ENCODE peak calls at places on chromosomes 12 and 14, in nine cellular contexts. One of them, this sample, is unnamed.

GRCh38 chr12:4320859-4321701 is at the start of gene TIGAR:
- DNase-seq in GM10248: peak; percentile 99
- DNase-seq in fibroblast of mammary gland: peak; percentile 86
- DNase-seq in hypothalamus: peak; percentile 89
- DNase-seq in SW 1271: peak; percentile 74
- DNase-seq in activated CD8-positive, alpha-beta memory T cell treated with anti-CD3 and anti-CD28 coated beads, Interleukin-2, amount 50 U/mL, for 4 hours: peak; percentile 89
- DNase-seq in pancreas: peak; percentile 92
- DNase-seq in fibroblast of villous mesenchyme: peak; percentile 94
- DNase-seq in cerebellum: peak; percentile 99
- DNase-seq in this sample: peak; percentile 92

GRCh38 chr12:55831407-55831880 is 2.1 kb upstream of the DNAJC14 start:
- DNase-seq in fibroblast of villous mesenchyme: peak; percentile 30
- DNase-seq in fibroblast of mammary gland: no peak
- DNase-seq in SW 1271: no peak
- DNase-seq in hypothalamus: no peak
- DNase-seq in GM10248: no peak
- DNase-seq in activated CD8-positive, alpha-beta memory T cell treated with anti-CD3 and anti-CD28 coated beads, Interleukin-2, amount 50 U/mL, for 4 hours: no peak
- DNase-seq in pancreas: no peak
- DNase-seq in cerebellum: no peak
- DNase-seq in this sample: no peak

GRCh38 chr12:49673446-49674317 is 33.5 kb downstream of the FMNL3 start:
- DNase-seq in hypothalamus: peak; percentile 89
- DNase-seq in cerebellum: peak; percentile 94
- DNase-seq in SW 1271: no peak
- DNase-seq in activated CD8-positive, alpha-beta memory T cell treated with anti-CD3 and anti-CD28 coated beads, Interleukin-2, amount 50 U/mL, for 4 hours: no peak
- DNase-seq in fibroblast of mammary gland: peak; percentile 94
- DNase-seq in pancreas: peak; percentile 87
- DNase-seq in fibroblast of villous mesenchyme: peak; percentile 97
- DNase-seq in GM10248: peak; percentile 36
- DNase-seq in this sample: no peak

GRCh38 chr12:65948320-65949008 is 124.2 kb downstream of the HMGA2 start:
- DNase-seq in fibroblast of villous mesenchyme: peak; percentile 93
- DNase-seq in SW 1271: peak; percentile 66
- DNase-seq in fibroblast of mammary gland: peak; percentile 96
- DNase-seq in pancreas: peak; percentile 69
- DNase-seq in hypothalamus: peak; percentile 26
- DNase-seq in cerebellum: no peak
- DNase-seq in activated CD8-positive, alpha-beta memory T cell treated with anti-CD3 and anti-CD28 coated beads, Interleukin-2, amount 50 U/mL, for 4 hours: no peak
- DNase-seq in GM10248: no peak
- DNase-seq in this sample: no peak

GRCh38 chr14:54117401-54117800 is 160.8 kb upstream of the BMP4 start:
- DNase-seq in fibroblast of mammary gland: no peak
- DNase-seq in activated CD8-positive, alpha-beta memory T cell treated with anti-CD3 and anti-CD28 coated beads, Interleukin-2, amount 50 U/mL, for 4 hours: no peak
- DNase-seq in fibroblast of villous mesenchyme: no peak
- DNase-seq in pancreas: no peak
- DNase-seq in hypothalamus: no peak
- DNase-seq in cerebellum: no peak
- DNase-seq in GM10248: no peak
- DNase-seq in SW 1271: no peak
- DNase-seq in this sample: no peak

GRCh38 chr12:5096241-5096880 is 52.7 kb downstream of the KCNA5 start:
- DNase-seq in pancreas: no peak
- DNase-seq in SW 1271: no peak
- DNase-seq in GM10248: no peak
- DNase-seq in cerebellum: peak; percentile 70
- DNase-seq in fibroblast of mammary gland: peak; percentile 4
- DNase-seq in fibroblast of villous mesenchyme: peak; percentile 19
- DNase-seq in hypothalamus: no peak
- DNase-seq in activated CD8-positive, alpha-beta memory T cell treated with anti-CD3 and anti-CD28 coated beads, Interleukin-2, amount 50 U/mL, for 4 hours: no peak
- DNase-seq in this sample: no peak

GRCh38 chr14:92475451-92476187 is 38.0 kb upstream of the RIN3 start:
- DNase-seq in fibroblast of mammary gland: peak; percentile 85
- DNase-seq in pancreas: no peak
- DNase-seq in GM10248: no peak
- DNase-seq in cerebellum: no peak
- DNase-seq in activated CD8-positive, alpha-beta memory T cell treated with anti-CD3 and anti-CD28 coated beads, Interleukin-2, amount 50 U/mL, for 4 hours: no peak
- DNase-seq in fibroblast of villous mesenchyme: peak; percentile 69
- DNase-seq in SW 1271: no peak
- DNase-seq in hypothalamus: no peak
- DNase-seq in this sample: no peak

GRCh38 chr12:109737111-109737510 is 23.5 kb downstream of the FAM222A start:
- DNase-seq in activated CD8-positive, alpha-beta memory T cell treated with anti-CD3 and anti-CD28 coated beads, Interleukin-2, amount 50 U/mL, for 4 hours: peak; percentile 4
- DNase-seq in fibroblast of villous mesenchyme: no peak
- DNase-seq in fibroblast of mammary gland: no peak
- DNase-seq in GM10248: no peak
- DNase-seq in cerebellum: no peak
- DNase-seq in SW 1271: no peak
- DNase-seq in hypothalamus: no peak
- DNase-seq in pancreas: peak; percentile 9
- DNase-seq in this sample: no peak

GRCh38 chr14:61034416-61035100 is 53.5 kb downstream of the SLC38A6 start:
- DNase-seq in activated CD8-positive, alpha-beta memory T cell treated with anti-CD3 and anti-CD28 coated beads, Interleukin-2, amount 50 U/mL, for 4 hours: no peak
- DNase-seq in hypothalamus: no peak
- DNase-seq in SW 1271: no peak
- DNase-seq in fibroblast of mammary gland: no peak
- DNase-seq in fibroblast of villous mesenchyme: no peak
- DNase-seq in cerebellum: peak; percentile 5
- DNase-seq in GM10248: peak; percentile 9
- DNase-seq in pancreas: no peak
- DNase-seq in this sample: no peak

GRCh38 chr12:64801381-64801780 is 23.1 kb upstream of the TBC1D30 start:
- DNase-seq in pancreas: no peak
- DNase-seq in hypothalamus: no peak
- DNase-seq in GM10248: no peak
- DNase-seq in fibroblast of mammary gland: peak; percentile 13
- DNase-seq in SW 1271: no peak
- DNase-seq in activated CD8-positive, alpha-beta memory T cell treated with anti-CD3 and anti-CD28 coated beads, Interleukin-2, amount 50 U/mL, for 4 hours: no peak
- DNase-seq in cerebellum: no peak
- DNase-seq in fibroblast of villous mesenchyme: no peak
- DNase-seq in this sample: no peak

GRCh38 chr12:101768781-101769180 is 29.5 kb upstream of the SYCP3 start:
- DNase-seq in fibroblast of villous mesenchyme: no peak
- DNase-seq in GM10248: no peak
- DNase-seq in pancreas: no peak
- DNase-seq in fibroblast of mammary gland: no peak
- DNase-seq in hypothalamus: no peak
- DNase-seq in activated CD8-positive, alpha-beta memory T cell treated with anti-CD3 and anti-CD28 coated beads, Interleukin-2, amount 50 U/mL, for 4 hours: no peak
- DNase-seq in SW 1271: no peak
- DNase-seq in cerebellum: no peak
- DNase-seq in this sample: no peak

GRCh38 chr12:57008113-57008687 is 1.9 kb upstream of the ZBTB39 start:
- DNase-seq in cerebellum: peak; percentile 16
- DNase-seq in GM10248: peak; percentile 62
- DNase-seq in activated CD8-positive, alpha-beta memory T cell treated with anti-CD3 and anti-CD28 coated beads, Interleukin-2, amount 50 U/mL, for 4 hours: no peak
- DNase-seq in hypothalamus: no peak
- DNase-seq in SW 1271: no peak
- DNase-seq in fibroblast of villous mesenchyme: peak; percentile 81
- DNase-seq in pancreas: no peak
- DNase-seq in fibroblast of mammary gland: peak; percentile 76
- DNase-seq in this sample: peak; percentile 29

GRCh38 chr14:39939023-39939422 is 506.8 kb upstream of the FBXO33 start:
- DNase-seq in activated CD8-positive, alpha-beta memory T cell treated with anti-CD3 and anti-CD28 coated beads, Interleukin-2, amount 50 U/mL, for 4 hours: no peak
- DNase-seq in fibroblast of mammary gland: no peak
- DNase-seq in fibroblast of villous mesenchyme: no peak
- DNase-seq in cerebellum: no peak
- DNase-seq in pancreas: no peak
- DNase-seq in hypothalamus: no peak
- DNase-seq in SW 1271: no peak
- DNase-seq in GM10248: no peak
- DNase-seq in this sample: no peak

GRCh38 chr14:32938719-32939253 is at the start of gene NPAS3:
- DNase-seq in fibroblast of villous mesenchyme: no peak
- DNase-seq in SW 1271: no peak
- DNase-seq in pancreas: peak; percentile 20
- DNase-seq in fibroblast of mammary gland: no peak
- DNase-seq in activated CD8-positive, alpha-beta memory T cell treated with anti-CD3 and anti-CD28 coated beads, Interleukin-2, amount 50 U/mL, for 4 hours: no peak
- DNase-seq in cerebellum: no peak
- DNase-seq in GM10248: peak; percentile 37
- DNase-seq in hypothalamus: peak; percentile 13
- DNase-seq in this sample: no peak

GRCh38 chr12:101019667-101020066 is 190.4 kb downstream of the SLC5A8 start:
- DNase-seq in GM10248: no peak
- DNase-seq in hypothalamus: no peak
- DNase-seq in SW 1271: no peak
- DNase-seq in cerebellum: no peak
- DNase-seq in pancreas: no peak
- DNase-seq in fibroblast of mammary gland: no peak
- DNase-seq in fibroblast of villous mesenchyme: peak; percentile 8
- DNase-seq in activated CD8-positive, alpha-beta memory T cell treated with anti-CD3 and anti-CD28 coated beads, Interleukin-2, amount 50 U/mL, for 4 hours: no peak
- DNase-seq in this sample: no peak

GRCh38 chr12:49043241-49043640 is 17.4 kb downstream of the KMT2D start:
- DNase-seq in pancreas: no peak
- DNase-seq in SW 1271: no peak
- DNase-seq in fibroblast of villous mesenchyme: no peak
- DNase-seq in hypothalamus: no peak
- DNase-seq in cerebellum: no peak
- DNase-seq in GM10248: no peak
- DNase-seq in activated CD8-positive, alpha-beta memory T cell treated with anti-CD3 and anti-CD28 coated beads, Interleukin-2, amount 50 U/mL, for 4 hours: no peak
- DNase-seq in fibroblast of mammary gland: no peak
- DNase-seq in this sample: no peak

GRCh38 chr12:43969882-43970281 is 134.0 kb downstream of the TMEM117 start:
- DNase-seq in GM10248: no peak
- DNase-seq in hypothalamus: no peak
- DNase-seq in cerebellum: no peak
- DNase-seq in pancreas: no peak
- DNase-seq in fibroblast of villous mesenchyme: peak; percentile 8
- DNase-seq in activated CD8-positive, alpha-beta memory T cell treated with anti-CD3 and anti-CD28 coated beads, Interleukin-2, amount 50 U/mL, for 4 hours: no peak
- DNase-seq in fibroblast of mammary gland: peak; percentile 73
- DNase-seq in SW 1271: no peak
- DNase-seq in this sample: no peak

GRCh38 chr14:106200539-106201310 is 674.3 kb downstream of the TMEM121 start:
- DNase-seq in GM10248: no peak
- DNase-seq in activated CD8-positive, alpha-beta memory T cell treated with anti-CD3 and anti-CD28 coated beads, Interleukin-2, amount 50 U/mL, for 4 hours: no peak
- DNase-seq in SW 1271: no peak
- DNase-seq in fibroblast of mammary gland: no peak
- DNase-seq in cerebellum: no peak
- DNase-seq in fibroblast of villous mesenchyme: no peak
- DNase-seq in pancreas: no peak
- DNase-seq in hypothalamus: no peak
- DNase-seq in this sample: no peak

GRCh38 chr14:42222924-42223471 is 616.3 kb downstream of the LRFN5 start:
- DNase-seq in hypothalamus: no peak
- DNase-seq in activated CD8-positive, alpha-beta memory T cell treated with anti-CD3 and anti-CD28 coated beads, Interleukin-2, amount 50 U/mL, for 4 hours: no peak
- DNase-seq in cerebellum: no peak
- DNase-seq in pancreas: no peak
- DNase-seq in SW 1271: no peak
- DNase-seq in fibroblast of mammary gland: peak; percentile 95
- DNase-seq in GM10248: peak; percentile 16
- DNase-seq in fibroblast of villous mesenchyme: peak; percentile 36
- DNase-seq in this sample: no peak

GRCh38 chr14:50225067-50225973 is 6.1 kb downstream of the SOS2 start:
- DNase-seq in hypothalamus: no peak
- DNase-seq in fibroblast of mammary gland: peak; percentile 94
- DNase-seq in activated CD8-positive, alpha-beta memory T cell treated with anti-CD3 and anti-CD28 coated beads, Interleukin-2, amount 50 U/mL, for 4 hours: no peak
- DNase-seq in SW 1271: no peak
- DNase-seq in fibroblast of villous mesenchyme: peak; percentile 76
- DNase-seq in pancreas: no peak
- DNase-seq in cerebellum: no peak
- DNase-seq in GM10248: no peak
- DNase-seq in this sample: no peak

GRCh38 chr12:46795988-46796387 is 29.8 kb downstream of the SLC38A4 start:
- DNase-seq in hypothalamus: no peak
- DNase-seq in GM10248: no peak
- DNase-seq in pancreas: no peak
- DNase-seq in SW 1271: no peak
- DNase-seq in fibroblast of villous mesenchyme: no peak
- DNase-seq in activated CD8-positive, alpha-beta memory T cell treated with anti-CD3 and anti-CD28 coated beads, Interleukin-2, amount 50 U/mL, for 4 hours: no peak
- DNase-seq in fibroblast of mammary gland: no peak
- DNase-seq in cerebellum: no peak
- DNase-seq in this sample: no peak

GRCh38 chr12:78101181-78101876 is 270.6 kb downstream of the NAV3 start:
- DNase-seq in hypothalamus: no peak
- DNase-seq in GM10248: no peak
- DNase-seq in activated CD8-positive, alpha-beta memory T cell treated with anti-CD3 and anti-CD28 coated beads, Interleukin-2, amount 50 U/mL, for 4 hours: no peak
- DNase-seq in SW 1271: no peak
- DNase-seq in fibroblast of villous mesenchyme: peak; percentile 18
- DNase-seq in fibroblast of mammary gland: no peak
- DNase-seq in cerebellum: no peak
- DNase-seq in pancreas: no peak
- DNase-seq in this sample: no peak

GRCh38 chr12:119479121-119479561 is 114.4 kb upstream of the TMEM233 start:
- DNase-seq in pancreas: no peak
- DNase-seq in hypothalamus: no peak
- DNase-seq in fibroblast of mammary gland: no peak
- DNase-seq in activated CD8-positive, alpha-beta memory T cell treated with anti-CD3 and anti-CD28 coated beads, Interleukin-2, amount 50 U/mL, for 4 hours: no peak
- DNase-seq in SW 1271: no peak
- DNase-seq in GM10248: no peak
- DNase-seq in fibroblast of villous mesenchyme: no peak
- DNase-seq in cerebellum: no peak
- DNase-seq in this sample: no peak

GRCh38 chr14:100783630-100784321 is 42.1 kb upstream of the MEG3 start:
- DNase-seq in GM10248: no peak
- DNase-seq in SW 1271: no peak
- DNase-seq in cerebellum: no peak
- DNase-seq in hypothalamus: no peak
- DNase-seq in pancreas: no peak
- DNase-seq in fibroblast of mammary gland: no peak
- DNase-seq in fibroblast of villous mesenchyme: no peak
- DNase-seq in activated CD8-positive, alpha-beta memory T cell treated with anti-CD3 and anti-CD28 coated beads, Interleukin-2, amount 50 U/mL, for 4 hours: no peak
- DNase-seq in this sample: no peak

GRCh38 chr12:18320036-18320617 is 58.8 kb downstream of the PIK3C2G start:
- DNase-seq in fibroblast of mammary gland: peak; percentile 69
- DNase-seq in SW 1271: peak; percentile 27
- DNase-seq in activated CD8-positive, alpha-beta memory T cell treated with anti-CD3 and anti-CD28 coated beads, Interleukin-2, amount 50 U/mL, for 4 hours: no peak
- DNase-seq in fibroblast of villous mesenchyme: peak; percentile 44
- DNase-seq in cerebellum: no peak
- DNase-seq in GM10248: peak; percentile 11
- DNase-seq in pancreas: peak; percentile 22
- DNase-seq in hypothalamus: no peak
- DNase-seq in this sample: no peak

GRCh38 chr12:76653342-76653741 is 93.8 kb upstream of the OSBPL8 start:
- DNase-seq in hypothalamus: no peak
- DNase-seq in activated CD8-positive, alpha-beta memory T cell treated with anti-CD3 and anti-CD28 coated beads, Interleukin-2, amount 50 U/mL, for 4 hours: no peak
- DNase-seq in fibroblast of mammary gland: no peak
- DNase-seq in pancreas: no peak
- DNase-seq in SW 1271: no peak
- DNase-seq in cerebellum: no peak
- DNase-seq in GM10248: no peak
- DNase-seq in fibroblast of villous mesenchyme: no peak
- DNase-seq in this sample: no peak

GRCh38 chr14:23358553-23359166 is 6.0 kb upstream of the SLC22A17 start:
- DNase-seq in cerebellum: no peak
- DNase-seq in fibroblast of villous mesenchyme: no peak
- DNase-seq in activated CD8-positive, alpha-beta memory T cell treated with anti-CD3 and anti-CD28 coated beads, Interleukin-2, amount 50 U/mL, for 4 hours: no peak
- DNase-seq in hypothalamus: no peak
- DNase-seq in pancreas: no peak
- DNase-seq in fibroblast of mammary gland: no peak
- DNase-seq in SW 1271: no peak
- DNase-seq in GM10248: no peak
- DNase-seq in this sample: no peak

GRCh38 chr12:108374596-108375320 is 35.6 kb upstream of the CMKLR1 start:
- DNase-seq in fibroblast of mammary gland: no peak
- DNase-seq in GM10248: no peak
- DNase-seq in pancreas: no peak
- DNase-seq in activated CD8-positive, alpha-beta memory T cell treated with anti-CD3 and anti-CD28 coated beads, Interleukin-2, amount 50 U/mL, for 4 hours: no peak
- DNase-seq in cerebellum: peak; percentile 83
- DNase-seq in fibroblast of villous mesenchyme: no peak
- DNase-seq in SW 1271: no peak
- DNase-seq in hypothalamus: no peak
- DNase-seq in this sample: no peak

GRCh38 chr12:22268406-22268805 is 66.1 kb downstream of the ST8SIA1 start:
- DNase-seq in SW 1271: no peak
- DNase-seq in GM10248: no peak
- DNase-seq in fibroblast of villous mesenchyme: no peak
- DNase-seq in pancreas: no peak
- DNase-seq in fibroblast of mammary gland: no peak
- DNase-seq in hypothalamus: no peak
- DNase-seq in cerebellum: no peak
- DNase-seq in activated CD8-positive, alpha-beta memory T cell treated with anti-CD3 and anti-CD28 coated beads, Interleukin-2, amount 50 U/mL, for 4 hours: no peak
- DNase-seq in this sample: no peak

GRCh38 chr14:32932921-32933622 is 5.6 kb upstream of the NPAS3 start:
- DNase-seq in fibroblast of villous mesenchyme: no peak
- DNase-seq in cerebellum: no peak
- DNase-seq in SW 1271: no peak
- DNase-seq in hypothalamus: peak; percentile 51
- DNase-seq in pancreas: no peak
- DNase-seq in fibroblast of mammary gland: no peak
- DNase-seq in activated CD8-positive, alpha-beta memory T cell treated with anti-CD3 and anti-CD28 coated beads, Interleukin-2, amount 50 U/mL, for 4 hours: no peak
- DNase-seq in GM10248: no peak
- DNase-seq in this sample: no peak

This sample was measured in activated T-cell treated with anti-CD3 and anti-CD28 coated beads, Interleukin-2, amount 50 U/mL, for 24 hours.